ENCODE peak calls at places on chromosomes 6 and 20, in ten cellular contexts. One of them, this sample, is unnamed.

GRCh38 chr20:50313223-50313820 is 122.7 kb downstream of the CEBPB start:
- DNase-seq in hepatocyte: no peak
- DNase-seq in AG09309: no peak
- DNase-seq in GM23338: no peak
- DNase-seq in fibroblast of pulmonary artery: peak
- DNase-seq in prostate gland: no peak
- DNase-seq in fibroblast of the aortic adventitia: no peak
- DNase-seq in H1: no peak
- DNase-seq in GM12864: no peak
- DNase-seq in astrocyte of the spinal cord: no peak
- DNase-seq in this sample: no peak

GRCh38 chr6:123213921-123214320 is 217.9 kb downstream of the CLVS2 start:
- DNase-seq in hepatocyte: no peak
- DNase-seq in AG09309: no peak
- DNase-seq in GM23338: no peak
- DNase-seq in fibroblast of pulmonary artery: no peak
- DNase-seq in prostate gland: no peak
- DNase-seq in fibroblast of the aortic adventitia: no peak
- DNase-seq in H1: no peak
- DNase-seq in GM12864: no peak
- DNase-seq in astrocyte of the spinal cord: no peak
- DNase-seq in this sample: no peak

GRCh38 chr6:16338577-16339262 is 100.3 kb downstream of the GMPR start:
- DNase-seq in hepatocyte: peak
- DNase-seq in AG09309: peak
- DNase-seq in GM23338: peak
- DNase-seq in fibroblast of pulmonary artery: peak
- DNase-seq in prostate gland: peak
- DNase-seq in fibroblast of the aortic adventitia: peak
- DNase-seq in H1: no peak
- DNase-seq in GM12864: no peak
- DNase-seq in astrocyte of the spinal cord: peak
- DNase-seq in this sample: peak

GRCh38 chr6:4582506-4582905 is 193.7 kb upstream of the CDYL start:
- DNase-seq in hepatocyte: no peak
- DNase-seq in AG09309: peak
- DNase-seq in GM23338: no peak
- DNase-seq in fibroblast of pulmonary artery: peak
- DNase-seq in prostate gland: no peak
- DNase-seq in fibroblast of the aortic adventitia: peak
- DNase-seq in H1: no peak
- DNase-seq in GM12864: no peak
- DNase-seq in astrocyte of the spinal cord: peak
- DNase-seq in this sample: peak

GRCh38 chr6:142846883-142847287 is 98.1 kb downstream of the HIVEP2 start:
- DNase-seq in hepatocyte: peak
- DNase-seq in AG09309: peak
- DNase-seq in GM23338: no peak
- DNase-seq in fibroblast of pulmonary artery: peak
- DNase-seq in prostate gland: no peak
- DNase-seq in fibroblast of the aortic adventitia: peak
- DNase-seq in H1: no peak
- DNase-seq in GM12864: no peak
- DNase-seq in astrocyte of the spinal cord: peak
- DNase-seq in this sample: peak

GRCh38 chr6:169960531-169960890 is 209.1 kb downstream of the ERMARD start:
- DNase-seq in hepatocyte: no peak
- DNase-seq in AG09309: no peak
- DNase-seq in GM23338: no peak
- DNase-seq in fibroblast of pulmonary artery: no peak
- DNase-seq in prostate gland: no peak
- DNase-seq in fibroblast of the aortic adventitia: no peak
- DNase-seq in H1: no peak
- DNase-seq in GM12864: no peak
- DNase-seq in astrocyte of the spinal cord: no peak
- DNase-seq in this sample: no peak

GRCh38 chr6:26195376-26195923 is 108.2 kb downstream of the HFE start:
- DNase-seq in hepatocyte: peak
- DNase-seq in AG09309: peak
- DNase-seq in GM23338: peak
- DNase-seq in fibroblast of pulmonary artery: peak
- DNase-seq in prostate gland: peak
- DNase-seq in fibroblast of the aortic adventitia: peak
- DNase-seq in H1: no peak
- DNase-seq in GM12864: peak
- DNase-seq in astrocyte of the spinal cord: peak
- DNase-seq in this sample: peak

GRCh38 chr20:24627926-24628325 is 158.5 kb downstream of the SYNDIG1 start:
- DNase-seq in hepatocyte: no peak
- DNase-seq in AG09309: no peak
- DNase-seq in GM23338: no peak
- DNase-seq in fibroblast of pulmonary artery: no peak
- DNase-seq in prostate gland: no peak
- DNase-seq in fibroblast of the aortic adventitia: no peak
- DNase-seq in H1: no peak
- DNase-seq in GM12864: no peak
- DNase-seq in astrocyte of the spinal cord: no peak
- DNase-seq in this sample: no peak

GRCh38 chr6:143513410-143513809 is 1.9 kb upstream of the FUCA2 start:
- DNase-seq in hepatocyte: peak
- DNase-seq in AG09309: no peak
- DNase-seq in GM23338: peak
- DNase-seq in fibroblast of pulmonary artery: no peak
- DNase-seq in prostate gland: no peak
- DNase-seq in fibroblast of the aortic adventitia: no peak
- DNase-seq in H1: no peak
- DNase-seq in GM12864: no peak
- DNase-seq in astrocyte of the spinal cord: no peak
- DNase-seq in this sample: peak

GRCh38 chr6:225121-225721 is 67.1 kb upstream of the DUSP22 start:
- DNase-seq in hepatocyte: no peak
- DNase-seq in AG09309: no peak
- DNase-seq in GM23338: no peak
- DNase-seq in fibroblast of pulmonary artery: peak
- DNase-seq in prostate gland: no peak
- DNase-seq in fibroblast of the aortic adventitia: no peak
- DNase-seq in H1: no peak
- DNase-seq in GM12864: no peak
- DNase-seq in astrocyte of the spinal cord: no peak
- DNase-seq in this sample: no peak

GRCh38 chr6:63529498-63529897 is 42.8 kb upstream of the LOC128125822 start:
- DNase-seq in hepatocyte: no peak
- DNase-seq in AG09309: no peak
- DNase-seq in GM23338: no peak
- DNase-seq in fibroblast of pulmonary artery: no peak
- DNase-seq in prostate gland: no peak
- DNase-seq in fibroblast of the aortic adventitia: peak
- DNase-seq in H1: no peak
- DNase-seq in GM12864: no peak
- DNase-seq in astrocyte of the spinal cord: no peak
- DNase-seq in this sample: no peak

GRCh38 chr20:10735195-10735949 is 61.6 kb upstream of the JAG1 start:
- DNase-seq in hepatocyte: no peak
- DNase-seq in AG09309: no peak
- DNase-seq in GM23338: no peak
- DNase-seq in fibroblast of pulmonary artery: no peak
- DNase-seq in prostate gland: no peak
- DNase-seq in fibroblast of the aortic adventitia: no peak
- DNase-seq in H1: no peak
- DNase-seq in GM12864: no peak
- DNase-seq in astrocyte of the spinal cord: no peak
- DNase-seq in this sample: no peak

GRCh38 chr6:38656896-38657295 is 17.2 kb upstream of the BTBD9 start:
- DNase-seq in hepatocyte: no peak
- DNase-seq in AG09309: no peak
- DNase-seq in GM23338: no peak
- DNase-seq in fibroblast of pulmonary artery: no peak
- DNase-seq in prostate gland: no peak
- DNase-seq in fibroblast of the aortic adventitia: no peak
- DNase-seq in H1: no peak
- DNase-seq in GM12864: no peak
- DNase-seq in astrocyte of the spinal cord: no peak
- DNase-seq in this sample: no peak

GRCh38 chr6:137724495-137725211 is 142.4 kb upstream of the TNFAIP3 start:
- DNase-seq in hepatocyte: no peak
- DNase-seq in AG09309: no peak
- DNase-seq in GM23338: no peak
- DNase-seq in fibroblast of pulmonary artery: no peak
- DNase-seq in prostate gland: no peak
- DNase-seq in fibroblast of the aortic adventitia: no peak
- DNase-seq in H1: no peak
- DNase-seq in GM12864: no peak
- DNase-seq in astrocyte of the spinal cord: no peak
- DNase-seq in this sample: no peak

GRCh38 chr6:71383476-71383875 is 94.9 kb downstream of the OGFRL1 start:
- DNase-seq in hepatocyte: no peak
- DNase-seq in AG09309: no peak
- DNase-seq in GM23338: no peak
- DNase-seq in fibroblast of pulmonary artery: no peak
- DNase-seq in prostate gland: no peak
- DNase-seq in fibroblast of the aortic adventitia: no peak
- DNase-seq in H1: no peak
- DNase-seq in GM12864: no peak
- DNase-seq in astrocyte of the spinal cord: no peak
- DNase-seq in this sample: no peak
- TF ChIP-seq CTCF in hepatocyte: no peak
- TF ChIP-seq CTCF in AG09309: no peak
- TF ChIP-seq CTCF in GM23338: no peak
- TF ChIP-seq CTCF in fibroblast of pulmonary artery: peak
- TF ChIP-seq CTCF in prostate gland: no peak
- TF ChIP-seq CTCF in fibroblast of the aortic adventitia: no peak
- TF ChIP-seq CTCF in H1: no peak
- TF ChIP-seq CTCF in GM12864: peak
- TF ChIP-seq CTCF in astrocyte of the spinal cord: no peak
- TF ChIP-seq CTCF in this sample: no peak

GRCh38 chr6:108781419-108782110 is 66.7 kb upstream of the ARMC2 start:
- DNase-seq in hepatocyte: no peak
- DNase-seq in AG09309: no peak
- DNase-seq in GM23338: peak
- DNase-seq in fibroblast of pulmonary artery: peak
- DNase-seq in prostate gland: no peak
- DNase-seq in fibroblast of the aortic adventitia: peak
- DNase-seq in H1: peak
- DNase-seq in GM12864: no peak
- DNase-seq in astrocyte of the spinal cord: no peak
- DNase-seq in this sample: no peak
- H3K4me3 ChIP-seq in hepatocyte: peak
- H3K4me3 ChIP-seq in AG09309: peak
- H3K4me3 ChIP-seq in GM23338: peak
- H3K4me3 ChIP-seq in fibroblast of pulmonary artery: peak
- H3K4me3 ChIP-seq in prostate gland: peak
- H3K4me3 ChIP-seq in fibroblast of the aortic adventitia: peak
- H3K4me3 ChIP-seq in H1: peak
- H3K4me3 ChIP-seq in GM12864: no peak
- H3K4me3 ChIP-seq in astrocyte of the spinal cord: peak
- H3K4me3 ChIP-seq in this sample: peak

DNA sequence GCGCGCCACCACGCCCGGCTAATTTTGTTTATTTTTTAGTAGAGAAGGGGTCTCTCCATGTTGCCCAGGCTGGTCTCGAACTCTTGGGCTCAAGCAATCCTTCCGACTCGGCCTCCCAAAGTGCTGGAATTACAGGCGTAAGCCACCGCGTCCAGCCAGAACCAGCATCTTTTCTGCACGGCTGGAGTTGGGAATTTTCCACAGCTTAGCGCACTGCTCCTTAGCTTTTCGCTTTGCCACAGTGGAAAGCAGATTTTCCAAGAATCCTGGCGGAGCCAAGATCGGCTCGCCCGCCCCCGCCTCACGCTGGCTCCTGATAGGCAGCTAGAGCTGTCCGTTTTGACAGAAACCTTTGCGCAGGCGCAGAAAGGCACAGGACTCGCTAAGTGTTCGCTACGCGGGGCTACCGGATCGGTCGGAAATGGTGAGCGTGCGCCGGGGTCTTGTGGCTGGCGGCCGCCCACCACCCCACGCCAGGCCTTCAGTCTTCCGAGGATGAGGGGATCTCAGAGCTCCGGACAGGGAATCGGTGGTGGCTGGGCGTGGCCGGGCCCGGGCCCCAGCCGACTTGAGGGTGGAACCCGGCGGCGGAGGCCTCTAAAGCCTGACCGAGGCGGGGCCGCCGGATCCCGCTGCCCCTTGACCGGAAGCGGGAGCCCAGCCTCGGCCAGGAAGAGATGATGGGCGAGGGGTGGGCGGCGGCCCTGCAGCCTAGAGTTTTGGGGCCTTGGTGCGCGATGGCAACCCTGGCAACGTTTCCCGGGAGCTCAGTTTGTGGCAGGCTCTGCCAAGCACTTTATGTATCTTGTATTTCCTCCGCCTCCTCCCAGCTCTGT is at the start of gene DYNLRB1:
- DNase-seq in hepatocyte: peak
- DNase-seq in AG09309: peak
- DNase-seq in GM23338: peak
- DNase-seq in fibroblast of pulmonary artery: peak
- DNase-seq in prostate gland: peak
- DNase-seq in fibroblast of the aortic adventitia: peak
- DNase-seq in H1: peak
- DNase-seq in GM12864: peak
- DNase-seq in astrocyte of the spinal cord: peak
- DNase-seq in this sample: peak
- TF ChIP-seq CTCF in hepatocyte: no peak
- TF ChIP-seq CTCF in AG09309: no peak
- TF ChIP-seq CTCF in GM23338: no peak
- TF ChIP-seq CTCF in fibroblast of pulmonary artery: no peak
- TF ChIP-seq CTCF in prostate gland: peak
- TF ChIP-seq CTCF in fibroblast of the aortic adventitia: no peak
- TF ChIP-seq CTCF in H1: no peak
- TF ChIP-seq CTCF in GM12864: no peak
- TF ChIP-seq CTCF in astrocyte of the spinal cord: no peak
- TF ChIP-seq CTCF in this sample: no peak

GRCh38 chr6:19694697-19695096 is 142.5 kb upstream of the ID4 start:
- DNase-seq in hepatocyte: no peak
- DNase-seq in AG09309: no peak
- DNase-seq in GM23338: no peak
- DNase-seq in fibroblast of pulmonary artery: no peak
- DNase-seq in prostate gland: no peak
- DNase-seq in fibroblast of the aortic adventitia: no peak
- DNase-seq in H1: no peak
- DNase-seq in GM12864: no peak
- DNase-seq in astrocyte of the spinal cord: no peak
- DNase-seq in this sample: no peak

GRCh38 chr6:19691465-19692167 is 145.6 kb upstream of the ID4 start:
- DNase-seq in hepatocyte: peak
- DNase-seq in AG09309: no peak
- DNase-seq in GM23338: peak
- DNase-seq in fibroblast of pulmonary artery: peak
- DNase-seq in prostate gland: no peak
- DNase-seq in fibroblast of the aortic adventitia: peak
- DNase-seq in H1: peak
- DNase-seq in GM12864: no peak
- DNase-seq in astrocyte of the spinal cord: no peak
- DNase-seq in this sample: no peak

GRCh38 chr6:19697744-19698290 is 139.4 kb upstream of the ID4 start:
- DNase-seq in hepatocyte: no peak
- DNase-seq in AG09309: peak
- DNase-seq in GM23338: no peak
- DNase-seq in fibroblast of pulmonary artery: peak
- DNase-seq in prostate gland: no peak
- DNase-seq in fibroblast of the aortic adventitia: peak
- DNase-seq in H1: no peak
- DNase-seq in GM12864: no peak
- DNase-seq in astrocyte of the spinal cord: peak
- DNase-seq in this sample: peak

GRCh38 chr6:19690676-19691075 is 146.5 kb upstream of the ID4 start:
- DNase-seq in hepatocyte: no peak
- DNase-seq in AG09309: no peak
- DNase-seq in GM23338: peak
- DNase-seq in fibroblast of pulmonary artery: no peak
- DNase-seq in prostate gland: no peak
- DNase-seq in fibroblast of the aortic adventitia: no peak
- DNase-seq in H1: no peak
- DNase-seq in GM12864: no peak
- DNase-seq in astrocyte of the spinal cord: no peak
- DNase-seq in this sample: no peak

GRCh38 chr6:19692506-19693298 is 144.5 kb upstream of the ID4 start:
- DNase-seq in hepatocyte: no peak
- DNase-seq in AG09309: no peak
- DNase-seq in GM23338: peak
- DNase-seq in fibroblast of pulmonary artery: no peak
- DNase-seq in prostate gland: no peak
- DNase-seq in fibroblast of the aortic adventitia: no peak
- DNase-seq in H1: no peak
- DNase-seq in GM12864: no peak
- DNase-seq in astrocyte of the spinal cord: no peak
- DNase-seq in this sample: no peak
- H3K4me3 ChIP-seq in hepatocyte: no peak
- H3K4me3 ChIP-seq in AG09309: no peak
- H3K4me3 ChIP-seq in GM23338: peak
- H3K4me3 ChIP-seq in fibroblast of pulmonary artery: no peak
- H3K4me3 ChIP-seq in prostate gland: no peak
- H3K4me3 ChIP-seq in fibroblast of the aortic adventitia: no peak
- H3K4me3 ChIP-seq in H1: peak
- H3K4me3 ChIP-seq in GM12864: no peak
- H3K4me3 ChIP-seq in astrocyte of the spinal cord: no peak
- H3K4me3 ChIP-seq in this sample: no peak